ENCODE peak calls at places on chromosome 5, in ten cellular contexts. C, H, K, A, S, R, G, V, P and B are unnamed samples.

GRCh38 chr5:172939561-172939960 is 19.7 kb upstream of the RPL26L1 start:
- DNase-seq in C (no peak), H (no peak), K (no peak), A (no peak), S (no peak), R (no peak), G (no peak), V (no peak), P (no peak), B (no peak)

GRCh38 chr5:62206150-62206829 is 99.7 kb upstream of the KIF2A start:
- DNase-seq in C (no peak), H (no peak), K (no peak), A (no peak), S (no peak), R (peak), G (peak), V (peak), P (no peak), B (no peak)

GRCh38 chr5:79392776-79393175 is 121.2 kb downstream of the HOMER1 start:
- DNase-seq in C (no peak), H (no peak), K (no peak), A (no peak), S (no peak), R (no peak), G (no peak), V (no peak), P (no peak), B (no peak)

GRCh38 chr5:34042302-34042701 is 711 bp downstream of the C1QTNF3 start:
- DNase-seq in C (no peak), H (no peak), K (no peak), A (no peak), S (no peak), R (no peak), G (no peak), V (no peak), P (no peak), B (no peak)

GRCh38 chr5:115838885-115839518 is 2.4 kb downstream of the ATG12 start:
- DNase-seq in C (no peak), H (no peak), K (no peak), A (peak), S (no peak), R (peak), G (peak), V (peak), P (no peak), B (no peak)

GRCh38 chr5:150630459-150631325 is 9.8 kb upstream of the SYNPO start:
- DNase-seq in C (no peak), H (no peak), K (no peak), A (no peak), S (no peak), R (no peak), G (no peak), V (no peak), P (no peak), B (no peak)

GRCh38 chr5:179324760-179325295 is 20.4 kb downstream of the ADAMTS2 start:
- DNase-seq in C (no peak), H (no peak), K (no peak), A (no peak), S (peak), R (no peak), G (no peak), V (no peak), P (peak), B (no peak)

GRCh38 chr5:170584446-170584845 is 80.6 kb downstream of the KCNIP1 start:
- DNase-seq in C (no peak), H (no peak), K (no peak), A (no peak), S (no peak), R (no peak), G (no peak), V (no peak), P (no peak), B (no peak)

GRCh38 chr5:132060501-132061161 is at the start of gene IL3:
- DNase-seq in C (no peak), H (no peak), K (no peak), A (no peak), S (no peak), R (no peak), G (no peak), V (no peak), P (peak), B (no peak)

GRCh38 chr5:5521478-5521877 is 99.0 kb downstream of the ICE1 start:
- DNase-seq in C (no peak), H (no peak), K (no peak), A (no peak), S (no peak), R (no peak), G (no peak), V (no peak), P (no peak), B (no peak)

GRCh38 chr5:78648359-78649219 is at the start of gene LHFPL2:
- DNase-seq in C (no peak), H (no peak), K (no peak), A (peak), S (peak), R (peak), G (peak), V (peak), P (peak), B (no peak)

GRCh38 chr5:932151-932627 is 39.5 kb downstream of the TRIP13 start:
- DNase-seq in C (no peak), H (no peak), K (no peak), A (no peak), S (peak), R (no peak), G (no peak), V (no peak), P (peak), B (no peak)

GRCh38 chr5:28397502-28397941 is 1359.1 kb upstream of the CDH9 start:
- DNase-seq in C (no peak), H (no peak), K (peak), A (peak), S (no peak), R (peak), G (no peak), V (no peak), P (no peak), B (no peak)

GRCh38 chr5:88732862-88733261 is 150.1 kb downstream of the MEF2C start:
- DNase-seq in C (no peak), H (no peak), K (no peak), A (no peak), S (no peak), R (no peak), G (no peak), V (no peak), P (no peak), B (no peak)

GRCh38 chr5:124257048-124257447 is 489.4 kb downstream of the ZNF608 start:
- DNase-seq in C (no peak), H (no peak), K (no peak), A (no peak), S (no peak), R (no peak), G (no peak), V (no peak), P (no peak), B (no peak)

GRCh38 chr5:82287625-82288024 is 9.5 kb upstream of the RPS23 start:
- DNase-seq in C (no peak), H (no peak), K (no peak), A (no peak), S (no peak), R (no peak), G (no peak), V (no peak), P (no peak), B (no peak)

GRCh38 chr5:97936246-97936645 is 753.2 kb upstream of the RIOK2 start:
- DNase-seq in C (no peak), H (no peak), K (no peak), A (no peak), S (no peak), R (no peak), G (no peak), V (no peak), P (no peak), B (no peak)

GRCh38 chr5:135423158-135423925 is 23.8 kb downstream of the DCANP1 start:
- DNase-seq in C (no peak), H (no peak), K (no peak), A (no peak), S (no peak), R (no peak), G (no peak), V (no peak), P (no peak), B (no peak)

GRCh38 chr5:113378960-113379541 is 55.7 kb downstream of the TSSK1B start:
- DNase-seq in C (peak), H (peak), K (no peak), A (peak), S (peak), R (peak), G (peak), V (peak), P (peak), B (peak)

GRCh38 chr5:179716286-179716685 is 16.3 kb upstream of the MAML1 start:
- DNase-seq in C (no peak), H (no peak), K (no peak), A (no peak), S (no peak), R (no peak), G (no peak), V (no peak), P (no peak), B (no peak)

GRCh38 chr5:151671979-151672378 is 14.7 kb downstream of the SPARC start:
- DNase-seq in C (no peak), H (no peak), K (no peak), A (no peak), S (no peak), R (peak), G (peak), V (no peak), P (no peak), B (no peak)

GRCh38 chr5:43231977-43232376 is 40.0 kb downstream of the NIM1K start:
- DNase-seq in C (no peak), H (no peak), K (no peak), A (no peak), S (no peak), R (peak), G (peak), V (peak), P (no peak), B (no peak)